ENCODE peak calls at places on chromosomes 16 and 17, in four cellular contexts. S is K562, C is HepG2, P is GM12878. A is an unnamed sample.

GRCh38 chr16:58337090-58337444 is 42.2 kb upstream of the PRSS54 start:
- DNase-seq in P (no peak), S (no peak), C (no peak), A (no peak)

GRCh38 chr17:47846741-47847340 is 4.1 kb downstream of the SP6 start:
- DNase-seq in C (no peak), S (no peak), P (no peak), A (peak)

GRCh38 chr17:6712058-6712853 is 913 bp downstream of the SLC13A5 start:
- DNase-seq in P (no peak), C (peak), S (no peak), A (peak)

GRCh38 chr16:49415083-49415482 is 41.5 kb downstream of the C16orf78 start:
- DNase-seq in C (peak), P (no peak), S (no peak), A (no peak)

GRCh38 chr17:68698761-68699160 is 97.6 kb upstream of the FAM20A start:
- DNase-seq in S (no peak), P (no peak), C (no peak), A (no peak)

GRCh38 chr17:76243826-76244679 is 3.8 kb upstream of the RNF157 start:
- DNase-seq in P (no peak), C (no peak), S (no peak), A (no peak)

GRCh38 chr17:41689497-41690299 is 1.0 kb downstream of the EIF1 start:
- DNase-seq in S (no peak), P (no peak), C (peak), A (peak)

GRCh38 chr17:80779961-80780380 is 211.7 kb upstream of the CHMP6 start:
- DNase-seq in S (no peak), C (no peak), P (no peak), A (no peak)

GRCh38 chr17:74527081-74527480 is 4.2 kb downstream of the CD300LB start:
- DNase-seq in C (no peak), P (no peak), S (no peak), A (no peak)

GRCh38 chr17:45146616-45147101 is 1.6 kb upstream of the HEXIM1 start:
- DNase-seq in C (no peak), S (no peak), P (no peak), A (no peak)

GRCh38 chr16:87000007-87000406 is 317.2 kb downstream of the C16orf95 start:
- DNase-seq in C (peak), S (no peak), P (no peak), A (no peak)
- TF ChIP-seq ETV6 in C (no peak), S (no peak), P (no peak), A (no peak)

GRCh38 chr17:35291802-35292201 is 48.9 kb downstream of the SLFN5 start:
- DNase-seq in S (no peak), C (no peak), P (no peak), A (no peak)

GRCh38 chr17:35295686-35296085 is 52.8 kb downstream of the SLFN5 start:
- DNase-seq in S (no peak), P (no peak), C (no peak), A (no peak)

GRCh38 chr17:35297666-35298065 is 54.8 kb downstream of the SLFN5 start:
- DNase-seq in S (no peak), P (no peak), C (no peak), A (no peak)

GRCh38 chr17:35293151-35293837 is 50.4 kb downstream of the SLFN5 start:
- DNase-seq in P (no peak), C (no peak), S (no peak), A (no peak)

DNA sequence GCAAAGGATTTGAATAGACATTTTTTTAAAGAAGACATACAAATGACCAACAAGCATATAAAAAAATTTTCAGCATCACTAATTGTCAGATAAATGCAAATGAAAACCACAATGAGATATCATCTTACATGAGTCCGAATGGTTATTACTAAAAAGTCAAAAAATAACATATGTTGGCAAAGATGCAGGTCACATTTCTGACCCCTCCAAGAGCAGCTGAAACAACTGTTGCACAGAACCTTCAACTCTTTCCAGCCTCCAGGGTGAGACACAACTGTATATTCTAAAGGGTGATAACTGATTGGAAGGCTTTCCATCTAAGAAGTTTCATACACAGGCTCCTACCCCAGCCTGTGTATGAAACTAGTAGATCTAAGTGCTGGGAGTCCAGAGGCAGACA is 51.9 kb downstream of the SLFN5 start:
- DNase-seq in C (no peak), P (no peak), S (no peak), A (no peak)
- TF ChIP-seq ETV6 in C (no peak), P (no peak), S (no peak), A (no peak)

DNA sequence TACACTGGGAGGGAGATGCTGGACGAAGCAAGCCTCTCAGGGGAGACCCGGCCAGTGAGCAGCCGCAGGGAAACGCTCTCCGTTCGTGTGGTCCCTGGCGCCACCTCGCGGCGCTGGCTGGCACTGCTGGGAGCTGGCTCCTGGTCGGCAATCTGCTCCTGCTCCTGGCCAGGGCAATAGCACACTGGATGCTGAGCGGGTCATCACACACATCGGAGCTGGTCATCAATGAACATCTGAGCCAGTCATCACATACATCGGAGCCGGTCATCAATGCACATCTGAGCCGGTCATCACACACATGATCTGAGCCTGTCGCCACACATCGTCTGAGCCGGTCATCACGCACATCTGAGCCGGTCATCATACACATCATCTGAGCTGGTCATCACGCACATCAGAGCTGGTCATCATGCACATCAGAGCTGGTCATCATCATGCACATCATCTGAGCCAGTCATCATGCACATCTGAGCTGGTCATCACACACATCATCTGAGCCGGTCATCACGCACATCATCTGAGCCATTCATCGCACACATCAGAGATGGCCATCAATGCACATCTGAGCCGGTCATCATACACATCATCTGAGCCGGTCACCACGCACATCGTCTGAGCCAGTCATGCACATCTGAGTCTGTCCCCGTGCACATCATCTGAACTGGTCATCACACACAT is 217.4 kb downstream of the RBFOX3 start:
- DNase-seq in C (peak), S (peak), P (no peak), A (peak)
- TF ChIP-seq ETV6 in C (no peak), S (no peak), P (no peak), A (no peak)

GRCh38 chr17:3594056-3594810 is 15.0 kb downstream of the TRPV1 start:
- DNase-seq in P (no peak), S (no peak), C (no peak), A (no peak)
- TF ChIP-seq ETV6 in P (no peak), S (no peak), C (no peak), A (no peak)

A was measured in WTC11.